ENCODE peak calls at places on chromosome 18, in five cellular contexts. X is heart left ventricle, S is stomach, I is fibroblast of villous mesenchyme, E is Peyer's patch. Q is an unnamed sample.

GRCh38 chr18:13379930-13380665 is 161.5 kb downstream of the LDLRAD4 start:
- DNase-seq in X (no peak), E (peak), I (no peak), S (no peak), Q (no peak)

GRCh38 chr18:2302628-2303516 is 268.4 kb downstream of the METTL4 start:
- DNase-seq in S (no peak), E (no peak), X (no peak), I (no peak), Q (peak)

GRCh38 chr18:75489493-75490190 is 62.1 kb upstream of the SMIM21 start:
- DNase-seq in S (no peak), I (peak), E (no peak), X (no peak), Q (peak)

GRCh38 chr18:79525556-79526467 is 130.1 kb downstream of the NFATC1 start:
- DNase-seq in X (peak), S (peak), E (no peak), I (peak), Q (peak)

GRCh38 chr18:74420491-74420890 is 36.6 kb downstream of the DIPK1C start:
- DNase-seq in X (no peak), I (no peak), S (no peak), E (no peak), Q (no peak)

GRCh38 chr18:33573193-33573592 is 4.8 kb upstream of the ASXL3 start:
- DNase-seq in X (no peak), S (no peak), E (no peak), I (no peak), Q (no peak)

GRCh38 chr18:79371536-79372210 is 24.1 kb upstream of the NFATC1 start:
- DNase-seq in I (no peak), S (no peak), E (peak), X (no peak), Q (no peak)

GRCh38 chr18:77058186-77058847 is 74.3 kb downstream of the MBP start:
- DNase-seq in E (peak), X (peak), I (no peak), S (no peak), Q (no peak)

GRCh38 chr18:44323125-44323524 is 357.6 kb upstream of the SETBP1 start:
- DNase-seq in X (no peak), E (no peak), S (no peak), I (no peak), Q (no peak)

GRCh38 chr18:79610461-79611039 is 69.1 kb upstream of the CTDP1 start:
- DNase-seq in X (no peak), I (no peak), S (no peak), E (no peak), Q (no peak)

GRCh38 chr18:46096651-46097300 is 1.3 kb downstream of the ATP5F1A start:
- DNase-seq in S (no peak), I (peak), E (no peak), X (no peak), Q (no peak)

GRCh38 chr18:57772387-57772799 is 30.7 kb downstream of the ATP8B1 start:
- DNase-seq in I (no peak), S (peak), E (no peak), X (no peak), Q (no peak)

GRCh38 chr18:7205346-7205745 is 25.5 kb upstream of the LRRC30 start:
- DNase-seq in X (no peak), I (peak), E (no peak), S (no peak), Q (peak)

GRCh38 chr18:46338761-46339160 is 234.6 kb downstream of the HAUS1 start:
- DNase-seq in I (no peak), S (no peak), X (no peak), E (no peak), Q (no peak)

GRCh38 chr18:47545613-47546012 is 294.2 kb upstream of the SKOR2 start:
- DNase-seq in S (no peak), X (no peak), I (no peak), E (no peak), Q (no peak)
- TF ChIP-seq CTCF in S (no peak), X (no peak), I (no peak), E (no peak), Q (no peak)

GRCh38 chr18:24010673-24011072 is 3.9 kb upstream of the TTC39C start:
- DNase-seq in I (no peak), X (no peak), E (no peak), S (no peak), Q (no peak)
- H3K4me3 ChIP-seq in I (no peak), X (no peak), E (no peak), S (no peak), Q (no peak)

GRCh38 chr18:48105317-48105716 is 174.9 kb upstream of the SMAD2 start:
- DNase-seq in E (no peak), X (no peak), S (no peak), I (no peak), Q (no peak)
- TF ChIP-seq CTCF in E (no peak), X (peak), S (no peak), I (no peak), Q (no peak)

GRCh38 chr18:58979615-58980014 is 114.9 kb downstream of the ZNF532 start:
- DNase-seq in X (no peak), I (no peak), E (no peak), S (no peak), Q (no peak)

GRCh38 chr18:58978916-58979315 is 114.2 kb downstream of the ZNF532 start:
- DNase-seq in S (no peak), X (no peak), I (no peak), E (no peak), Q (no peak)

GRCh38 chr18:58975296-58975695 is 110.6 kb downstream of the ZNF532 start:
- DNase-seq in E (no peak), S (no peak), X (peak), I (no peak), Q (no peak)

GRCh38 chr18:58977801-58978200 is 113.1 kb downstream of the ZNF532 start:
- DNase-seq in S (no peak), E (no peak), I (peak), X (no peak), Q (no peak)

DNA sequence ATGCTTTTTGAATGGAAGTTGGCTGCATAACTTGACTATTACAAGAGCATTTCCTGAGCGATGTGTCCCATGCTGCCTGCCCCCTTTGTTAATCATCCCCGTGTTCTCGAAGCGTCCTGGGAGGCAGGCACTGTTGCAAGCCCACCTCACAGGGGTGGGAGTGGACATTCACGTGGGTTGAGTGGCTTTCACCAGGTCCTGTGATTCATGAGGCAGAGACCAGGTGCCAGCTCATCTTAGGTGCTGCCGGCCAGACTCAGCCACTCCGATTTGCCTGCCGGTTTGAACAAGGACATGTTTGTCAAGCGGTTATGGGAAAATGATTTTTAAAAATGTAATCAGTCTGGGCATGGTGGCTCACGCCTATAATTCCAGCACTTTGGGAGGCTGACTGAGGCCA is 112.5 kb downstream of the ZNF532 start:
- DNase-seq in S (no peak), I (no peak), X (no peak), E (no peak), Q (no peak)
- H3K4me3 ChIP-seq in S (no peak), I (no peak), X (no peak), E (no peak), Q (no peak)

DNA sequence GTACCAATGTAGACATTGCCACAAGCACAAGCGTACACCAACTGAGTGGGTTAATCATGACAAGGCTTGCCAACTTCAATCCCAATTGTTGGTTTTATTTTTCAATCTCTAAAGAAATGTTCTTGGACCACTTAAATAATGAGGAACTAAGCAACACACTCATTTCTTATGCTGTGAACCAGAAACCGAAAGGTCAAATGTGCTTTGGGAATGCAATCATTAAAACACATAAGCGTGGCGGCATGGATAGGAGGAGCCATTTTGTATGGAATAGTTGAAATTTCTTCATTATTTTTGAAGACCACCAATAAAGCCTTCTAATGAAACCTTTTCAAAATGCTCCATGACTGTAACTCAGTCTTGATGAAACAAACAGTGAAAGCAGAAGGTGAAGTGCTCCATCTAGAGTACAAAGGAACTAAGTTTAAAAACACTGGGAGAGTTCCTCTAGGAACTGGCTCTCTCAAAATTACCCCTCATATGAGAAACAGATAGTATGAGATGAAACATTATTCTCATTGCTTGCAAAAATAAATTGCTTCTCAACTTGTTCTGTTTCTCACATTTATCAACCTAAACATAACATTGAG is 113.2 kb upstream of the CHST9 start:
- DNase-seq in I (no peak), X (no peak), E (no peak), S (no peak), Q (no peak)
- TF ChIP-seq CTCF in I (no peak), X (peak), E (no peak), S (no peak), Q (no peak)

GRCh38 chr18:41462946-41463345 is 492.1 kb upstream of the PIK3C3 start:
- DNase-seq in E (no peak), I (no peak), S (no peak), X (no peak), Q (no peak)

GRCh38 chr18:41461058-41461560 is 493.9 kb upstream of the PIK3C3 start:
- DNase-seq in S (no peak), X (no peak), I (no peak), E (no peak), Q (no peak)

GRCh38 chr18:41465386-41465785 is 489.6 kb upstream of the PIK3C3 start:
- DNase-seq in X (no peak), E (no peak), I (no peak), S (no peak), Q (no peak)

GRCh38 chr18:41466436-41467160 is 488.4 kb upstream of the PIK3C3 start:
- DNase-seq in I (no peak), S (no peak), E (no peak), X (no peak), Q (no peak)

DNA sequence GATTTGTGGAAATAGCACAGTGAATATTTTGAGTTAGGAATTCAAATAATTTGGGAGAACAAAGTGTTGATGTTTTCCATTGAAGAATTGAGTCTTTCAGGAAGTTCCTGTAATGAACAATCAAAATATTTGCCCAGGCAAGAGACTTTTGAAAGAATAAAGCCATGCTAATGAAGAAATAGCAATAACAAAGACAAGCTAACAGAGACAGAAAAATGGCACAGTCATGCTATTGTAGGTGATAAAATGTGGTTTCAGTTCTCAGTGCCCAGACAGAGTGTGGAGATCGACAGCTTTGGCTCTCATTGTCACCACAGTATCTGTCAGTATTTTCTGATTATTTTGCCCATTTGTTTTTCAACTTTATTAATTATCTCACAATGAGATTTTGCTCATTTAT is 490.8 kb upstream of the PIK3C3 start:
- DNase-seq in I (no peak), E (no peak), S (no peak), X (no peak), Q (no peak)
- H3K4me3 ChIP-seq in I (no peak), E (no peak), S (no peak), X (no peak), Q (no peak)

DNA sequence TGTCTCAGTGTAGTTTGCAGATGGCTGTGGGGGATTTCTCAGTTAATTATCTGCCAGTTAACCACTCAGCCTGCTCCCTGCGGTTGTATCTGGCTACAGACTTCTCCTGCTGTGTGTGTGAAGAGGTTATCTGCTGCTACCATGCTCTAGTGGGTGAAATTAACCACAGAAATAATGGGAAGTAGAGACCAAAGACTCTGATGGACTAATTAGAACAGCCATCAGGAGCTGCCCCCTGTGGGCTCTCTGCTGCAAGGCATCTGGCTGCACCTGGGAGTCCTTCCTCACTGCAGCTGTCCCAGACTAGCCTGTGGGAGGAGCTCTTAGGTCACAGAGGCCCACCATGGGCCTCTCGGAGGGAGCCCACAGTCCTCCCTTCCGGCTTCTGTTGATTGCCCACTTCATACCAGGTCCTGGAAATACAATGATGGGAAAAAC is 66.6 kb downstream of the CTIF start:
- DNase-seq in I (peak), E (no peak), X (no peak), S (no peak), Q (no peak)
- TF ChIP-seq CTCF in I (peak), E (no peak), X (peak), S (no peak), Q (no peak)

GRCh38 chr18:62189208-62189607 is 2.2 kb downstream of the RELCH start:
- DNase-seq in S (no peak), E (no peak), X (no peak), I (no peak), Q (no peak)
- H3K4me3 ChIP-seq in S (peak), E (peak), X (no peak), I (peak), Q (peak)

DNA sequence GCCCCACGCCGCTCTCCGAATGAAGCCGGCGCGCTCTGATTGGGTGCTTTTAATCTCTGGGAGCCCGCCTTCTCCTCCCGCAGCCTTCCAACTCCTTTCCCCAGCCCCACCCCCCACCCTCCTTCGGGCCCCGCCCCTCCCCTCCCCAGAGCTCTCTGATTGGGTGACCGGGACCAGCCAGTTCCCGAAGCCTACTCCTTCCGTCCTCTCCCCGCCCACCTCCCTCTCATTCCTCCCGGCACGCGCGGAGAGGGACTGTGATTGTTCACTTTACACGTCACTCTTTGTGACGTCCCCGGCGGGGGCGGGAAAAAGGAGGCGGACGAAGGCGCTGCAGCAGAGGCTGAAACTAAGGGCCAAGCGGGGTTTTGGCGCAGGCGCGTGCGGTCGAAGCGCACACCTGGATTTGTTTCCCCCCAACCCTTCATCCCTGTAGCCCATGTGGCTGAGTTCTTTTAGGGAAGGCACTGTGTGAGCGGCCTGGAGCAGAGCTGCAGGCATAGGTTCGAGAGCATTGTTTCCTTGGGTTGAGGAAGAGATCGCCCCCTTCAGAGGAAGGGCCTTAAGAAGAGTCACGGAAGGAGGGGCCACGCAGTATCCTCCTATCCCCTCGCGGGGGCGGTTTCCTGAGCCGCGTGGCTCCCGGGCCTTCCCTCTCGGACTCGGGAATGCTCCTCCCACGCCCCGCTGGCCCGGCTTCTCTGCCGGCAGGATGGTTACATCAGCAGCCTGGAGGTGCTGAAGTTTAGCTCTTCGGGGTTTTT is at the start of gene MEX3C:
- DNase-seq in S (peak), X (peak), E (peak), I (peak), Q (peak)
- TF ChIP-seq CTCF in S (peak), X (peak), E (peak), I (peak), Q (peak)